ENCODE peak calls at places on chromosomes 12 and 14, in seven cellular contexts. Z is aorta; K is activated CD4-positive, alpha-beta T cell treated with anti-CD3 and anti-CD28 coated beads for 36 hours; N is right lobe of liver; I is left ventricle myocardium superior; M is K562; R is CD4-positive, CD25-positive, alpha-beta regulatory T cell. O is an unnamed sample.
A peak's percentile ranks its signal among the peaks of the same experiment; 100 is the strongest.

GRCh38 chr12:57908511-57908910 is 32.9 kb upstream of the ATP23 start:
- ATAC-seq in Z (no peak), M (no peak), I (no peak), K (no peak), R (no peak), N (no peak), O (no peak)

GRCh38 chr12:64082866-64083268 is 139.2 kb downstream of the KICS2 start:
- ATAC-seq in K (no peak), Z (peak; percentile 31), I (peak; percentile 55), M (no peak), N (peak; percentile 60), R (no peak), O (no peak)

GRCh38 chr12:107497231-107497630 is 188.4 kb upstream of the PWP1 start:
- ATAC-seq in R (no peak), M (no peak), N (no peak), I (no peak), Z (no peak), K (no peak), O (no peak)

GRCh38 chr12:117538032-117538690 is 176.7 kb upstream of the NOS1 start:
- ATAC-seq in Z (no peak), I (no peak), N (no peak), R (no peak), K (no peak), M (no peak), O (no peak)

GRCh38 chr12:47905313-47905730 is 528 bp upstream of the VDR start:
- ATAC-seq in K (no peak), Z (peak; percentile 45), R (no peak), M (peak; percentile 53), I (peak; percentile 70), N (peak; percentile 74), O (peak; percentile 31)

GRCh38 chr12:24921251-24922038 is 27.5 kb downstream of the BCAT1 start:
- ATAC-seq in I (no peak), N (no peak), Z (no peak), R (no peak), M (no peak), K (peak; percentile 50), O (no peak)

GRCh38 chr12:19778822-19779221 is 339.5 kb downstream of the AEBP2 start:
- ATAC-seq in Z (peak; percentile 26), M (no peak), N (no peak), K (no peak), R (no peak), I (peak; percentile 82), O (no peak)

GRCh38 chr12:63900922-63901793 is 56.7 kb downstream of the SRGAP1 start:
- ATAC-seq in I (no peak), R (no peak), K (no peak), N (peak; percentile 82), M (no peak), Z (no peak), O (no peak)

GRCh38 chr12:122310636-122311035 is 44.3 kb upstream of the VPS33A start:
- ATAC-seq in I (no peak), K (no peak), Z (no peak), M (no peak), N (no peak), R (no peak), O (no peak)

GRCh38 chr12:3189282-3189681 is 112.1 kb downstream of the TSPAN9 start:
- ATAC-seq in N (no peak), M (no peak), R (no peak), K (no peak), Z (no peak), I (peak; percentile 13), O (no peak)

GRCh38 chr12:6072302-6072752 is 52.1 kb downstream of the VWF start:
- ATAC-seq in N (no peak), I (peak; percentile 49), K (no peak), M (no peak), R (no peak), Z (no peak), O (no peak)

GRCh38 chr12:29519585-29520182 is 22.2 kb upstream of the OVCH1 start:
- ATAC-seq in R (no peak), K (no peak), Z (no peak), I (no peak), M (peak; percentile 44), N (no peak), O (no peak)

GRCh38 chr14:74324945-74325361 is 22.2 kb upstream of the ABCD4 start:
- ATAC-seq in M (peak; percentile 37), R (no peak), N (peak; percentile 54), Z (no peak), K (no peak), I (no peak), O (no peak)

GRCh38 chr12:1936406-1937320 is 18.2 kb upstream of the CACNA2D4 start:
- ATAC-seq in N (peak; percentile 86), M (no peak), K (no peak), Z (peak; percentile 91), R (no peak), I (peak; percentile 84), O (no peak)

GRCh38 chr12:52280319-52280795 is 5.9 kb downstream of the KRT86 start:
- ATAC-seq in Z (peak; percentile 53), K (no peak), R (no peak), N (peak; percentile 33), M (peak; percentile 68), I (peak; percentile 54), O (no peak)

GRCh38 chr14:90175631-90176030 is 80.7 kb upstream of the PSMC1 start:
- ATAC-seq in N (no peak), R (no peak), M (no peak), Z (no peak), I (no peak), K (no peak), O (no peak)

GRCh38 chr12:97452839-97453238 is 9.8 kb upstream of the RMST start:
- ATAC-seq in N (no peak), I (no peak), K (no peak), R (no peak), Z (no peak), M (no peak), O (no peak)

GRCh38 chr12:120468271-120468845 is 1.2 kb downstream of the SRSF9 start:
- ATAC-seq in M (peak; percentile 24), K (no peak), Z (peak; percentile 1), R (no peak), N (peak; percentile 3), I (no peak), O (no peak)

GRCh38 chr12:49109631-49110172 is 945 bp downstream of the LMBR1L start:
- ATAC-seq in M (peak; percentile 5), R (no peak), Z (peak; percentile 9), N (no peak), K (no peak), I (peak; percentile 1), O (no peak)

GRCh38 chr12:124008629-124009028 is 35.6 kb downstream of the ZNF664 start:
- ATAC-seq in K (no peak), N (no peak), I (peak; percentile 29), R (no peak), Z (no peak), M (no peak), O (no peak)

GRCh38 chr14:72315720-72316119 is 383.5 kb downstream of the RGS6 start:
- ATAC-seq in K (no peak), R (no peak), N (no peak), M (no peak), I (no peak), Z (no peak), O (peak; percentile 63)

GRCh38 chr14:94831085-94831484 is 61.2 kb upstream of the GSC start:
- ATAC-seq in R (no peak), Z (no peak), M (no peak), I (no peak), K (no peak), N (no peak), O (no peak)

GRCh38 chr12:46763230-46763629 is 62.6 kb downstream of the SLC38A4 start:
- ATAC-seq in K (peak; percentile 72), I (no peak), N (peak; percentile 51), R (no peak), M (no peak), Z (no peak), O (peak; percentile 62)

GRCh38 chr14:38336298-38336697 is 80.4 kb upstream of the CLEC14A start:
- ATAC-seq in R (no peak), Z (no peak), M (no peak), N (no peak), K (no peak), I (no peak), O (no peak)

GRCh38 chr12:1218369-1218768 is 227.3 kb downstream of the ERC1 start:
- ATAC-seq in K (no peak), I (no peak), M (no peak), Z (no peak), R (no peak), N (no peak), O (no peak)

GRCh38 chr12:117842220-117842619 is 126.6 kb downstream of the KSR2 start:
- ATAC-seq in K (no peak), Z (no peak), R (no peak), N (no peak), I (no peak), M (no peak), O (no peak)

GRCh38 chr14:23053426-23053825 is 3.9 kb downstream of the CDH24 start:
- ATAC-seq in M (no peak), K (no peak), N (no peak), Z (no peak), I (no peak), R (no peak), O (no peak)

GRCh38 chr12:9094512-9095206 is 21.1 kb downstream of the A2M start:
- ATAC-seq in I (no peak), M (no peak), K (no peak), Z (no peak), N (no peak), R (no peak), O (no peak)

GRCh38 chr12:106417926-106418910 is 60.7 kb downstream of the POLR3B start:
- ATAC-seq in Z (no peak), M (no peak), N (no peak), R (no peak), I (peak; percentile 71), K (no peak), O (no peak)

GRCh38 chr12:5713599-5714001 is 231.5 kb downstream of the ANO2 start:
- ATAC-seq in M (no peak), N (no peak), I (peak; percentile 85), K (no peak), R (no peak), Z (no peak), O (no peak)

GRCh38 chr14:20969336-20969735 is 14.0 kb downstream of the RNASE2 start:
- ATAC-seq in R (no peak), M (no peak), Z (no peak), N (no peak), K (no peak), I (no peak), O (no peak)

GRCh38 chr12:25051171-25051570 is 102.3 kb upstream of the BCAT1 start:
- ATAC-seq in N (no peak), R (no peak), K (no peak), I (no peak), M (no peak), Z (no peak), O (no peak)

GRCh38 chr14:22466520-22466919 is 122.5 kb downstream of the DAD1 start:
- ATAC-seq in R (no peak), Z (no peak), N (no peak), I (no peak), M (no peak), K (peak; percentile 30), O (peak; percentile 66)

GRCh38 chr12:56160160-56160763 is 2.1 kb downstream of the MYL6 start:
- ATAC-seq in Z (no peak), I (no peak), M (no peak), R (peak; percentile 44), K (peak; percentile 61), N (peak; percentile 21), O (no peak)

GRCh38 chr12:45268672-45269406 is 52.9 kb downstream of the ANO6 start:
- ATAC-seq in Z (peak; percentile 74), N (peak; percentile 78), I (peak; percentile 76), R (no peak), K (no peak), M (peak; percentile 83), O (no peak)

GRCh38 chr14:102227184-102227964 is 77.6 kb downstream of the MOK start:
- ATAC-seq in I (peak; percentile 11), K (no peak), R (no peak), M (no peak), Z (no peak), N (no peak), O (no peak)

O was measured in stimulated activated memory B cell treated with anti-CD40 and anti-IgM and Interleukin-4, amounts not matched to agents 10 μg/mL and 1 μg/mL and 100 μg/mL, for 72 hours.